ENCODE peak calls at places on chromosomes 5 and 9, in four cellular contexts. One of them, this sample, is unnamed.

GRCh38 chr9:127491516-127491915 is 40.2 kb downstream of the LRSAM1 start:
- DNase-seq in Peyer's patch: no peak
- DNase-seq in glutamatergic neuron: peak; percentile 45
- DNase-seq in tibial nerve: no peak
- DNase-seq in this sample: no peak

GRCh38 chr9:134689320-134690181 is 47.9 kb downstream of the COL5A1 start:
- DNase-seq in tibial nerve: peak; percentile 79
- DNase-seq in Peyer's patch: peak; percentile 70
- DNase-seq in glutamatergic neuron: peak; percentile 88
- DNase-seq in this sample: peak; percentile 83

GRCh38 chr5:119398713-119399492 is 43.1 kb downstream of the TNFAIP8 start:
- DNase-seq in glutamatergic neuron: no peak
- DNase-seq in Peyer's patch: peak; percentile 67
- DNase-seq in tibial nerve: peak; percentile 46
- DNase-seq in this sample: peak; percentile 4

GRCh38 chr5:129361441-129362025 is 98.6 kb upstream of the ADAMTS19 start:
- DNase-seq in tibial nerve: no peak
- DNase-seq in Peyer's patch: no peak
- DNase-seq in glutamatergic neuron: no peak
- DNase-seq in this sample: no peak

GRCh38 chr5:134139377-134139851 is 24.9 kb downstream of the TCF7 start:
- DNase-seq in Peyer's patch: no peak
- DNase-seq in glutamatergic neuron: no peak
- DNase-seq in tibial nerve: no peak
- DNase-seq in this sample: no peak

GRCh38 chr5:132260051-132260450 is 2.6 kb downstream of the PDLIM4 start:
- DNase-seq in tibial nerve: no peak
- DNase-seq in Peyer's patch: peak; percentile 39
- DNase-seq in glutamatergic neuron: no peak
- DNase-seq in this sample: no peak

GRCh38 chr9:131258698-131259431 is 17.4 kb downstream of the FAM78A start:
- DNase-seq in tibial nerve: no peak
- DNase-seq in Peyer's patch: no peak
- DNase-seq in glutamatergic neuron: no peak
- DNase-seq in this sample: no peak

GRCh38 chr5:41370482-41370881 is 139.9 kb downstream of the PLCXD3 start:
- DNase-seq in glutamatergic neuron: no peak
- DNase-seq in Peyer's patch: no peak
- DNase-seq in tibial nerve: no peak
- DNase-seq in this sample: no peak

DNA sequence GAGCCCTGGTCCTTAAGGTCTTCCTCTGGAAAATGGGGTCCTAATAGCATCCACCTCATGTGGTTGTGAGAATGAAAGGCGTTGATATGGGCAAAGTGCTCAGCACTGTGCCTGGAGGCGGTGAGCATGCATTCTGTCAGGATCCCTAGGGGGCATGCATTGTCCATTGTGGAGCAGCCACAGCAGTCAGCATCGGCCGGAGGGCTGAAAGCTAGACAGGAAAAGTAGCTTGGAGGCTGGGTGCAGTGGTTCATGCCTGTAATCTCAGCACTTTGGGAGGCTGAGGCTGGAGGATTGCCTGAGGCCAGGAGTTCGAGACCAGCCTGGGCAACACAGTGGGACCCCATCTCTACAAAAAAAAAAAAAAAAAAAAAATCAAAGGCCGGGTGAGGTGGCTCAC is 122.2 kb downstream of the LHX2 start:
- DNase-seq in tibial nerve: peak; percentile 26
- DNase-seq in glutamatergic neuron: peak; percentile 59
- DNase-seq in Peyer's patch: peak; percentile 78
- DNase-seq in this sample: peak; percentile 10
- TF ChIP-seq CTCF in tibial nerve: peak; percentile 50
- TF ChIP-seq CTCF in glutamatergic neuron: no peak
- TF ChIP-seq CTCF in Peyer's patch: peak; percentile 66
- TF ChIP-seq CTCF in this sample: no peak

GRCh38 chr5:116288524-116288923 is 203.7 kb downstream of the COMMD10 start:
- DNase-seq in Peyer's patch: no peak
- DNase-seq in tibial nerve: no peak
- DNase-seq in glutamatergic neuron: no peak
- DNase-seq in this sample: no peak

GRCh38 chr5:116291271-116291670 is 206.4 kb downstream of the COMMD10 start:
- DNase-seq in Peyer's patch: no peak
- DNase-seq in glutamatergic neuron: no peak
- DNase-seq in tibial nerve: no peak
- DNase-seq in this sample: no peak

DNA sequence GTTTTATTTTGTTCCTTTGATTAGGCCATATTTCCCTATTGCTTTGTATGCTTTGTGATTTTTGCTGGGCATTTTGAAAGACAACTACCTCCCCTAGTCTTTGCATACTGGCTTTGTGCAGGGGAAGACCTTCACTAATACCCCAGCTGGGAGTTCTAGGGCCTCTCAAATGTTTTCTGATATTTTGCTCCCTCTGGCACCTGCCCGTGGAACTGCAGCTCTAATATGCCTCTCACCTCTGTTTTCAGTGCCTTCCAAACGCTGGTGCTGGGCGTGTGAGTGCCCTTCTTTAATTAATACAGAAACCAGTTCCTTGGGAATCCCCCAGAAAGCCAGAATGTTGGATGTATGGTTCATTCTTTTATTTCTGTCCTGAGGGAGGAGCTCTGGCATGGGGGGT is 204.5 kb downstream of the COMMD10 start:
- DNase-seq in tibial nerve: no peak
- DNase-seq in glutamatergic neuron: no peak
- DNase-seq in Peyer's patch: no peak
- DNase-seq in this sample: no peak
- TF ChIP-seq CTCF in tibial nerve: no peak
- TF ChIP-seq CTCF in glutamatergic neuron: no peak
- TF ChIP-seq CTCF in Peyer's patch: no peak
- TF ChIP-seq CTCF in this sample: no peak

DNA sequence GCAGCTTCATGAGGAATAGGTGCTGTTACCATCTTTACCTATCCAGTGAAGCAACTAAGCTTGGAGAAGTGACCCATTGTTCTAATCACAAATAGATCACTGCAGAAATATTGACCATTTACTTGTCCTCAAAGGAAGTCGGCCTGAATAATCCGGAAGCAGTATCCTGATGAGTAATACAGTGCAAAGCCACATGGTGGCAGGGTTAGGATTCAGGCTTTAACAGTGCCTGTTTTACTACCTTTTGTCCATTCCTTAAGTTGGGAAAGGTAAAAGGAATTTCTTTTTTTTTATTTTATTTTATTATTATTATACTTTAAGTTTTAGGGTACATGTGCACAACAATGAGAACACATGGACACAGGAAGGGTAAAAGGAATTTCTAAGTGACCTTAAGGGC is 336.3 kb downstream of the KDM4C start:
- DNase-seq in glutamatergic neuron: no peak
- DNase-seq in Peyer's patch: no peak
- DNase-seq in tibial nerve: no peak
- DNase-seq in this sample: no peak
- TF ChIP-seq CTCF in glutamatergic neuron: peak; percentile 54
- TF ChIP-seq CTCF in Peyer's patch: peak; percentile 9
- TF ChIP-seq CTCF in tibial nerve: no peak
- TF ChIP-seq CTCF in this sample: peak; percentile 48

GRCh38 chr9:138022121-138022741 is 144.6 kb downstream of the CACNA1B start:
- DNase-seq in Peyer's patch: no peak
- DNase-seq in glutamatergic neuron: peak; percentile 72
- DNase-seq in tibial nerve: no peak
- DNase-seq in this sample: peak; percentile 51
- TF ChIP-seq CTCF in Peyer's patch: peak; percentile 17
- TF ChIP-seq CTCF in glutamatergic neuron: peak; percentile 78
- TF ChIP-seq CTCF in tibial nerve: no peak
- TF ChIP-seq CTCF in this sample: peak; percentile 53

DNA sequence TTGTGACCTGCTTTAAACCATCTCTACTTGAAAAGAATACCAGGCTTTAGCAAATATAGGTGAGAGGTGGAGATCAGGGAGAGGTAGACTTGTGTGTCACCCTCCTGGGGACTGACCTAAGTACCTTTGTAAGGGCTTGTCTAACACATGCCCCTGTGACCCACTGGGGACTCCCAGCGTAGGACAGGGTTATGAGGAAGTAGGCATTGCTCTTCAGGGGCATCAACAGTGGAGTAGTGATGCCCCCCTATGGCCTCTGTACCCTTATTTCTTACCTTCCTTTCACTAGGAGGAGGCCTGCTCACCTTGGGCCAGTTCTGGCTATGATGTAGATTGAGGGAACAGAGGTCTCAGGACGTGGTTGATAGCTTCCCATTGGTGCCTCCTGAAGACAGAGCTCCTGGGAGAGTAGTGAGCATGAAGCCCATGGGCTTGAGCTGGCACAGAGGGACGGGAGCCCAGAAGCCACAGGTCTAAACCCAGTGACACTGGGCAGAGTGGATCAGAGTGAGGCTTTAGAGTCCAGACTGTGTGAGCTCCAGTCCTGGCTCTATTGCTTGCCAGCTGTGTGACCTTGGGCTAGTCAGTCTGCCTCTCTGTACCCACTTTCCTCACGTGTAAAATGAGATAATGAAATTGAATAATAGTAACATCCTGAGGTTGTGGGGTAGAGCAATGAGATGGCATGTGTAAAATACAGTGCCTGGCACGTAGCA is 191.7 kb downstream of the AOPEP start:
- DNase-seq in glutamatergic neuron: no peak
- DNase-seq in tibial nerve: no peak
- DNase-seq in Peyer's patch: no peak
- DNase-seq in this sample: no peak
- TF ChIP-seq CTCF in glutamatergic neuron: no peak
- TF ChIP-seq CTCF in tibial nerve: no peak
- TF ChIP-seq CTCF in Peyer's patch: no peak
- TF ChIP-seq CTCF in this sample: no peak

GRCh38 chr5:6634327-6634713 is 1.1 kb downstream of the SRD5A1 start:
- DNase-seq in Peyer's patch: no peak
- DNase-seq in glutamatergic neuron: no peak
- DNase-seq in tibial nerve: no peak
- DNase-seq in this sample: no peak

GRCh38 chr5:6633469-6634326 is 458 bp downstream of the SRD5A1 start:
- DNase-seq in Peyer's patch: peak; percentile 42
- DNase-seq in glutamatergic neuron: peak; percentile 70
- DNase-seq in tibial nerve: no peak
- DNase-seq in this sample: peak; percentile 72

GRCh38 chr5:6632931-6633468 is at the start of the genes NSUN2 and SRD5A1:
- DNase-seq in Peyer's patch: peak; percentile 96
- DNase-seq in glutamatergic neuron: peak; percentile 91
- DNase-seq in tibial nerve: peak; percentile 77
- DNase-seq in this sample: peak; percentile 89

GRCh38 chr5:6631441-6631840 is 1.4 kb downstream of the NSUN2 start:
- DNase-seq in glutamatergic neuron: no peak
- DNase-seq in tibial nerve: no peak
- DNase-seq in Peyer's patch: no peak
- DNase-seq in this sample: no peak

GRCh38 chr5:6632324-6632930 is 417 bp downstream of the NSUN2 start:
- DNase-seq in glutamatergic neuron: no peak
- DNase-seq in tibial nerve: no peak
- DNase-seq in Peyer's patch: peak; percentile 57
- DNase-seq in this sample: no peak
- TF ChIP-seq CTCF in glutamatergic neuron: no peak
- TF ChIP-seq CTCF in tibial nerve: no peak
- TF ChIP-seq CTCF in Peyer's patch: no peak
- TF ChIP-seq CTCF in this sample: no peak

GRCh38 chr9:114743446-114743845 is 61.5 kb upstream of the TEX48 start:
- DNase-seq in tibial nerve: no peak
- DNase-seq in glutamatergic neuron: no peak
- DNase-seq in Peyer's patch: no peak
- DNase-seq in this sample: no peak

GRCh38 chr9:114735732-114736131 is 53.7 kb upstream of the TEX48 start:
- DNase-seq in tibial nerve: no peak
- DNase-seq in Peyer's patch: no peak
- DNase-seq in glutamatergic neuron: no peak
- DNase-seq in this sample: no peak

GRCh38 chr9:114737118-114737517 is 55.1 kb upstream of the TEX48 start:
- DNase-seq in glutamatergic neuron: no peak
- DNase-seq in Peyer's patch: no peak
- DNase-seq in tibial nerve: no peak
- DNase-seq in this sample: no peak

GRCh38 chr9:114742947-114743346 is 61.0 kb upstream of the TEX48 start:
- DNase-seq in Peyer's patch: no peak
- DNase-seq in tibial nerve: no peak
- DNase-seq in glutamatergic neuron: no peak
- DNase-seq in this sample: no peak

DNA sequence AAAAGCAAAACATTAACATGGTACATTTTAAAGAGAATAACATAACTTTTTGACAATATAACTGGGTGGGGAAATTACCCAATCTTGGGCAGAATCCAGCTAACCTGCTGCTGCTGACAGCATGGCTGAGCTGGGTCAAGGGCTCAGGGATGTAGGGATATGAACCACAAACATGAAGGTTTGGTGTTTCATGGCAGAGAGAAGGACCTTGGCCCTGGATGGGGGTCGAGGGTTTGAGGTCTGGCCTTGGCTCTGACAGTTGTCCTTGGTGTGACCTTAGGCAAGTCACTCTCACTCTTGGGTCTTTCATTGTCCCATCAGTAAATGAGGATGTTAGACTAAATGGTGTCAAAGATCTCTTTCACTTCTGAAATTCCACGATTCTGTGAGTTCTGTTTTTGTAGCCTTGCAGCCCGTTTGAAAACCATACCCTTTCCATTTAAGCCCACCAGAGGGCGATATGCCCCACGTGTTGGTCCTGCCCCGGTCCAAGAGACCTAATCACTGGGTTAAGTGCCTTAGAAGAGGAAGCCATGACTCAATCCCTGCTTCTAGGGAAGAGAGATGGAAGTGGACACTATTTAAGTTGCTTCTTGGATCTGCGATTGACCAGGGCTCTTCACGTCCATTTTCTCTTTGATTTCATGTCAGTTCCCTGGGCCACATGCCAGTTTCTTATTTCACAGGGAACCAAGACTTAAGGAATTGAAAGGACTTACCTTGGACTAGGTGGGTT is 56.8 kb upstream of the TEX48 start:
- DNase-seq in glutamatergic neuron: peak; percentile 65
- DNase-seq in Peyer's patch: peak; percentile 91
- DNase-seq in tibial nerve: peak; percentile 80
- DNase-seq in this sample: peak; percentile 67
- TF ChIP-seq CTCF in glutamatergic neuron: peak; percentile 95
- TF ChIP-seq CTCF in Peyer's patch: peak; percentile 91
- TF ChIP-seq CTCF in tibial nerve: peak; percentile 76
- TF ChIP-seq CTCF in this sample: peak; percentile 88